ENCODE peak calls at places on chromosome X, in four cellular contexts. Q is AG10803; W is CD8-positive, alpha-beta T cell; I is keratinocyte. K is an unnamed sample.

GRCh38 chrX:38036471-38036870 is 30.1 kb downstream of the SYTL5 start:
- DNase-seq in Q (no peak), W (no peak), I (no peak), K (no peak)

GRCh38 chrX:74536142-74537010 is 78.0 kb downstream of the RLIM start:
- DNase-seq in Q (peak), W (no peak), I (no peak), K (peak)

GRCh38 chrX:68681443-68681941 is 34.0 kb downstream of the STARD8 start:
- DNase-seq in Q (peak), W (no peak), I (no peak), K (no peak)

GRCh38 chrX:85052207-85052606 is 48.5 kb downstream of the APOOL start:
- DNase-seq in Q (peak), W (no peak), I (no peak), K (no peak)

GRCh38 chrX:139203681-139204575 is 326.6 kb upstream of the F9 start:
- DNase-seq in Q (peak), W (no peak), I (no peak), K (peak)

GRCh38 chrX:68999351-68999750 is 165.9 kb downstream of the PJA1 start:
- DNase-seq in Q (no peak), W (no peak), I (peak), K (no peak)

GRCh38 chrX:9888953-9889470 is 78.1 kb upstream of the CLDN34 start:
- DNase-seq in Q (peak), W (no peak), I (no peak), K (no peak)

GRCh38 chrX:37454537-37455285 is 105.5 kb downstream of the PRRG1 start:
- DNase-seq in Q (peak), W (no peak), I (peak), K (no peak)

GRCh38 chrX:155778844-155779553 is 102.1 kb upstream of the VAMP7 start:
- DNase-seq in Q (no peak), W (no peak), I (no peak), K (no peak)

GRCh38 chrX:148806145-148806868 is 305.9 kb downstream of the AFF2 start:
- DNase-seq in Q (no peak), W (no peak), I (no peak), K (no peak)

GRCh38 chrX:44428989-44429627 is 85.6 kb upstream of the EFHC2 start:
- DNase-seq in Q (no peak), W (no peak), I (no peak), K (no peak)

GRCh38 chrX:37060999-37061398 is 52.8 kb downstream of the FAM47C start:
- DNase-seq in Q (peak), W (no peak), I (no peak), K (peak)

GRCh38 chrX:13059269-13059668 is 14.8 kb upstream of the FAM9C start:
- DNase-seq in Q (no peak), W (no peak), I (no peak), K (no peak)

GRCh38 chrX:136130931-136131843 is 16.1 kb upstream of the FHL1 start:
- DNase-seq in Q (peak), W (no peak), I (peak), K (no peak)

GRCh38 chrX:136190038-136190437 is 42.7 kb downstream of the FHL1 start:
- DNase-seq in Q (no peak), W (no peak), I (no peak), K (no peak)

GRCh38 chrX:13716905-13717304 is 17.5 kb downstream of the TRAPPC2 start:
- DNase-seq in Q (no peak), W (peak), I (no peak), K (no peak)

GRCh38 chrX:46574941-46575381 is 1.4 kb downstream of the CHST7 start:
- DNase-seq in Q (no peak), W (peak), I (no peak), K (peak)

GRCh38 chrX:29257516-29257915 is 670.3 kb downstream of the IL1RAPL1 start:
- DNase-seq in Q (peak), W (no peak), I (no peak), K (no peak)

GRCh38 chrX:150161092-150161672 is 201.9 kb upstream of the MAMLD1 start:
- DNase-seq in Q (peak), W (no peak), I (no peak), K (no peak)

GRCh38 chrX:482192-482701 is 95.5 kb upstream of the PPP2R3B start:
- DNase-seq in Q (no peak), W (no peak), I (no peak), K (no peak)

GRCh38 chrX:73289039-73289438 is 74.4 kb upstream of the NAP1L2 start:
- DNase-seq in Q (no peak), W (no peak), I (no peak), K (peak)
- TF ChIP-seq CTCF in Q (no peak), W (no peak), I (peak), K (no peak)

GRCh38 chrX:151396042-151396826 is 772 bp upstream of the VMA21 start:
- DNase-seq in Q (peak), W (no peak), I (no peak), K (peak)

GRCh38 chrX:151398346-151398745 is 1.3 kb downstream of the VMA21 start:
- DNase-seq in Q (no peak), W (no peak), I (no peak), K (no peak)

GRCh38 chrX:151397741-151398070 is 700 bp downstream of the VMA21 start:
- DNase-seq in Q (no peak), W (no peak), I (no peak), K (peak)

GRCh38 chrX:151393514-151393913 is 3.5 kb upstream of the VMA21 start:
- DNase-seq in Q (no peak), W (peak), I (no peak), K (peak)

DNA sequence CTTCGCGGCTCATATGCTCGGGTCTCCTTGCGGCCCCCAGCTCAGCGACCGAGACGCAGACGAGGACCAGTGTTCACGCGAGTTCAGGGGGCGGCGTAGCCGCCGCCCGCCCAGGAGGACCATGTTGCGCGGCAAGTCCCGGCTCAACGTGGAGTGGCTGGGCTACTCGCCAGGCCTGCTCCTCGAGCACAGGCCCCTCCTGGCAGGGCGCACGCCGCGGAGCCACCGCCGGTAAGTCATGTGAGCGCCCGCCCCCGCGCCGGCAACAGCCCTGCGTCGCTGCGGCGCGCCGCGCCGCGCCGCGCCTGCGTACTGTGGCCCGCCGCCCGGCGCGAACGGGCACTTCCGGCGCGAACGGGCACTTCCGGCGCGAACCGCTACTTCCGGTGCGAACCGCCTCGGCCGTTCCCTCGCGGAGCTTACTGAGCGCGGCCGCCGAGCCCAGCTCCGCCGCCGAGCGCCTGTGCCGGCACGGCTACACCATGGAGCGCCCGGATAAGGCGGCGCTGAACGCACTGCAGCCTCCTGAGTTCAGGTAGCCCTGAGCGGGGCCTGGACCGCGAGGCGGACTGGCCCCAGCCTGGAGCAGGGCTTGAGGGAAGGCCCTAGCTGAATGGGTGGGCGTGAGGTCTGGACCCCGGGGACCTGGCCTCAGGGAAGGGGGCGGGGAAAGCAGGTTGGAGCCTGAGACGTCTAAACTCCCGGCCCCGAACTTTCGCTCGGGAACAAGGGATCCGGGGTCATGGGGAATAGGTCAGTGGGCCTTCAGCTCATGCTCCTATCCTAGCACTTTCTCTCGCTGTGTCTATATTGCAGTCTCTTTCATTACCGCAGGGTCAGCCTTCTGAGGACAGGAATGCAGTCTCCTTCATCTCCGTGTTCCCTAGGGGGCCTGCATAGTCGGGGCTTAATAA is at the start of gene VMA21:
- DNase-seq in Q (peak), W (peak), I (no peak), K (peak)
- H3K4me3 ChIP-seq in Q (peak), W (peak), I (peak), K (peak)

GRCh38 chrX:109826954-109827708 is 94.1 kb upstream of the ACSL4 start:
- DNase-seq in Q (peak), W (no peak), I (no peak), K (no peak)
- TF ChIP-seq CTCF in Q (peak), W (no peak), I (peak), K (no peak)

GRCh38 chrX:119758682-119759332 is 419 bp downstream of the SOWAHD start:
- DNase-seq in Q (no peak), W (no peak), I (no peak), K (peak)

GRCh38 chrX:119755981-119756533 is 2.3 kb upstream of the SOWAHD start:
- DNase-seq in Q (no peak), W (peak), I (no peak), K (peak)

GRCh38 chrX:119756926-119757635 is 1.3 kb upstream of the SOWAHD start:
- DNase-seq in Q (no peak), W (no peak), I (no peak), K (peak)

GRCh38 chrX:119757979-119758681 is at the start of gene SOWAHD:
- DNase-seq in Q (no peak), W (peak), I (no peak), K (peak)

DNA sequence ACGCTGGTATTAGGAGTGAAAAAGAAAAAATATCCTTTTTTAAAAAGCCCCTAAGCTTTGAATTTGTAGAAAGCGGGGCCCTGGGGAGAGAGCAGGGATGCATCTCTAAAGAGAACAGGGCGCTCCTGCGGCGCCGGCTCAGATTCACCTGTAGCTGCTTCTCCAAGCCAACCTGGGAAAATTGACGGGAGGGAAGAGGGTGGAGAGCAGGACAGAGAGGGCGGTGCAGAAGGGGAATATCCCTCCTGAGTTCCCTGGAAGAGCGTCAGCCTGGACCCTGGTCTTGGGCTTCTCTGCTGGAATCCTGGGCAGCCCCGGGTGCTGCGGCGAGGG is 776 bp upstream of the SOWAHD start:
- DNase-seq in Q (no peak), W (no peak), I (no peak), K (no peak)
- H3K4me3 ChIP-seq in Q (no peak), W (peak), I (peak), K (peak)

DNA sequence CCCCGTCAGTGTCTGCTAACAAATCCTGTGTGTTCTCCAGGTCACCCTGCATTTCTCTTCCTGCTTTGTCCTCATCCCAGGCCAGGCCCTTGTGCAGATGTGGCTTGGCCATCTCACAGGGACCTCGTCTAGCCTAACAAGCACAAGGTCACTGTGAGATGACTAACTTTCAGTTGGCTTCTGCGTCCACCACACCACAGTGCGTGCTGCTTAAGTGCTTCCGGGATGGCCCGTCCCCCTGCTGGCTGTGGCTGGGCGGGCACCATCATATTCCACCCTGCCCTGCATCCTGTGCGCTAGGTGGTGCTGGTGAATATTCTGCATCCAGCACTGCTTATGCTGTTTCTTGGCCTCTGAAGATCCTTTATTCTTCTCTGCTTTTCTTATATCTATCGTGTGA is 33.8 kb downstream of the RBBP7 start:
- DNase-seq in Q (peak), W (no peak), I (no peak), K (peak)
- TF ChIP-seq CTCF in Q (peak), W (no peak), I (peak), K (peak)

DNA sequence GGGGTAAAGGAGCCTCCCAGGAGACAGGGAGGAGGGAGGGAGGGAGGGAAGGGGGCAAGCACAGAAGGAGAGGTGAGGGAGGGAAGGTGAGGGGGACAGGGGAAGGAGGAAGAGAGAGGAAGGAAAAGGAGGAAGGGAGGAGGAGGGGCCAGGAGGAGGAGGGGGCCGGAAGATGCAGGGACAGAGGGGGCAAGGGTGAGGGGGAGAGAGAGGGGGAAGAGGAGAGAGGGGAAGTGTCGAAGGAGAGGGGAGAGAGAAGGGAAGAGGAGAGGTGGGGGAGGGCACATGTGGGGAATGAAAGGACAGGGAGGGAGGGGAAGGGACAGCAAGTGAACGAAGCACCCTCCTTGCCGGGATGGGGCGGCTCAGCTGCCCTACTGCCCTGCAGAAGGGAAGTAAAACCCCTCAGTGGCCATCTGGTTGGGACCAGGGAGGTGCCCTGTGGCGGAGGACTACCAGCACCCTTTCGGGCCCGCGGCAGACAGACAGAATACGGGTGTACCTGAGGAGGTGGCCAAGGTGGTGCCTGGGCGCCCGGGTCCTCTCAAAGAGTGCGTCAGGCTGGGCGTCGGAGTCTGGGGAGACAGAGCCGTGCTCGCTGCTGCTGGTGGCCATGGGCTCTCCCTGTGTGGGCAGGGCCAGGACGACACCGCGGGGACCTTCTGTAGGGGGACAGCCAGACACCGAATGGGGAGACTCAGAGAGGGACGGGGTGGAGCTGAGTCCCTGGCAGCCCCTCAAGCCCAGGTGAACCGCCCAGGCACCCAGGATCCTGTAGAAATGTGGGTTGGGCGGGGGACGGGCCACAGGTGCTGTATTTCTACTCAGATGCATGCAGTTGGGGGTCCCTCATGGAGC is 29.5 kb downstream of the PDHA1 start:
- DNase-seq in Q (no peak), W (no peak), I (no peak), K (no peak)
- H3K4me3 ChIP-seq in Q (no peak), W (peak), I (no peak), K (no peak)

GRCh38 chrX:24241822-24242648 is 71.8 kb downstream of the SUPT20HL2 start:
- DNase-seq in Q (peak), W (no peak), I (no peak), K (peak)
- TF ChIP-seq CTCF in Q (peak), W (no peak), I (peak), K (peak)

DNA sequence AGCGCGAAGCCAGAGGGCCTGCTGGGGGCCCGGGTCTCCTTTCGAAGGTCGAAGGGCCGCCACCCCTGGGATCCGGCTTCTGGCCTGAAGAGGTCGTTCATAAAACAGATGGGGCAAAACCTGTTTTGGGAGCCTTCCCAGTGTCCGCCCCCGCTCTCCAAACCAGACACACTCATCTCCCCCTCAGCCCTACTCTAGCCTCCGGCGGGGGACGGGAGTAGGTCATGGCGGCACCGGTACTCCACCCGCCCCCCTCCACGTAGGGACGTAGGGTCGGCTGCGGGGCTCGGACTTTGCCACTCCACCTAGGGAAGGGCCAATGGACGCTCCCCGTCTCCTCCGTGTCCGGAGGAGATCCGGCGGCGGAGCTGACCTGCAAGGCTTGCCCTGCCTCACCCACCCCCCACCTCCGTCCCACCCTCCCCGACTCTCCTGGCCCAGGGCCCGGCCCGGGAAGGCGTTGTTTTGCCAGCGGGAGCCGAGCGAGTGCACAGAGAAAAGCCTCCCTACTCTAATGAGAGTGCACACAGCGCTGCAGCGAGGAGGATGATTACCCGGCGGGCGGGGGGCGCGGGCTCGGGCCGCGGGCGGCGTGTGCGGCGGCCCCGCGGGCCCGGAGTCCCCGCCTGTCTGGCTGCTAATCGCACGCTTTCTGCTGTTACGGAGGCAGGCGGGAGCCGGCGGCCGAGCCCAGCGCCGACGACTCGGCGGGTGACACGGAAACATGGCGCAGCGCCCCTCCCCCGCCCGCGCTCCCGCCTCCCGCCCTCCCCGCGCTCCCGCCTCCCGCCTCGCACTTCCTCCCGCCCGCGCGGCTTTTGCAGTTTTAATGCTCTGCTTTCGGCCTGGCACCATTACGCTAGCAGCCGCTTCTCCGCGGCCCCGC is 8.3 kb upstream of the BCOR start:
- DNase-seq in Q (no peak), W (peak), I (no peak), K (peak)
- H3K4me3 ChIP-seq in Q (peak), W (peak), I (peak), K (peak)

GRCh38 chrX:57329008-57329407 is 42.5 kb downstream of the FAAH2 start:
- DNase-seq in Q (no peak), W (no peak), I (no peak), K (no peak)
- TF ChIP-seq CTCF in Q (no peak), W (no peak), I (peak), K (no peak)

K was measured in GM12865.